ENCODE peak calls at places on chromosomes 3 and 15, in seven cellular contexts. Y is HepG2, E is K562, F is GM12878, B is H1, U is HCT116, X is SK-N-SH. Z is an unnamed sample.

GRCh38 chr3:178385280-178385952 is 150.8 kb upstream of the KCNMB2 start:
- DNase-seq in U (peak), B (peak), X (peak), F (no peak), E (peak), Y (peak), Z (peak)

GRCh38 chr15:33442449-33442848 is 131.7 kb downstream of the RYR3 start:
- DNase-seq in X (no peak), B (no peak), U (no peak), Y (no peak), F (no peak), E (no peak), Z (no peak)

GRCh38 chr3:110568246-110568645 is 503.4 kb upstream of the NECTIN3 start:
- DNase-seq in F (no peak), Y (no peak), E (no peak), X (no peak), U (peak), B (no peak), Z (no peak)

GRCh38 chr3:48660800-48661400 is 1.8 kb downstream of the CELSR3 start:
- DNase-seq in E (no peak), Y (no peak), B (no peak), F (no peak), X (no peak), U (no peak), Z (no peak)

GRCh38 chr3:5304789-5305680 is 117.5 kb downstream of the EDEM1 start:
- DNase-seq in B (peak), E (peak), Y (peak), X (peak), F (no peak), U (peak), Z (peak)

GRCh38 chr3:43959498-43960447 is 269.0 kb downstream of the ABHD5 start:
- DNase-seq in E (no peak), B (no peak), F (no peak), U (no peak), Y (no peak), X (no peak), Z (no peak)

GRCh38 chr3:126294211-126294801 is 62.9 kb downstream of the KLF15 start:
- DNase-seq in X (no peak), F (no peak), Y (no peak), U (no peak), B (no peak), E (no peak), Z (no peak)

GRCh38 chr15:80844011-80844732 is 65.0 kb downstream of the CEMIP start:
- DNase-seq in Y (peak), B (no peak), F (no peak), E (no peak), X (no peak), U (no peak), Z (no peak)

GRCh38 chr15:63783441-63783840 is 50.3 kb downstream of the HERC1 start:
- DNase-seq in F (no peak), U (no peak), B (no peak), Y (no peak), X (no peak), E (no peak), Z (no peak)

DNA sequence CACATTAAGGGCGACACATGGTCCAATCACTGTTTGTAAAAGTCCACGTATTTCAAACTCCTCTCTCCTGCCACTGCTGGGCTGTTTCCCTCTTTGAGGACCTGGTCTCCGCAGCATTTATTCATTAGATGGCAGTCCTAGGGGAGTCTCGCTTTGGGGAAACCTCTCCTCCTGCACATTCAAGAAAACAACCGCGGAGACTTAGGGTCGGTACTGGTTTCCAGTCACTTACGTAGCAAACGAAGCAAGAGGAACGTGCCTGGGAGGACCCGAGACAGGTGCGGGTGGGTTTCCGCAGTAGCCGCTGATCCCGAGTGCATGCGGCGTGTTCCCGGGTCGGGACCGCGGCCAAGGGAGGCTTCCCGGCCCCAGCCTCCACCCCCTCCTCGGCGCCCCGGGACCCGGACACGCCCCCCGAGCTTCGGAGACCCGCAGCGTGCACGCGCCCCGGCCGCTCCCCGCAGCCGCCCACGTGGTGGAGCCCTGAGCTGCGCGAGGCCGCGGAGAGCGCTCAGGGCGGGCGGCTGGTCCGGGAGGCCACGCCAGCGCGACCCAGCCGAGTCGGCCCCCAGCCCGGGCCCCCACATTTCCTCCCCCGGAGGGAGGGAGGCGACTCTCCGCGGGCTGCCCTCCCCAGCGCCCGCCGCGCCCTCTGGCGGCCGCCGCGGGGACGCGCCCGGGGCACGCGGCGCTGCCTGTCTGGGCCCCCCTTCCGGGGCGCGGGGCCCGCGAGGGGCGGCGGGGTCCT is 1.1 kb upstream of the IGF1R start:
- DNase-seq in E (peak), X (peak), B (peak), F (no peak), U (peak), Y (peak), Z (peak)
- TF ChIP-seq JUND in E (no peak), X (no peak), B (no peak), F (no peak), U (no peak), Y (no peak), Z (no peak)

GRCh38 chr3:120153294-120153693 is 59.0 kb upstream of the GSK3B start:
- DNase-seq in B (no peak), X (no peak), Y (no peak), F (no peak), U (no peak), E (no peak), Z (peak)

GRCh38 chr3:120148187-120148954 is 54.1 kb upstream of the GSK3B start:
- DNase-seq in F (no peak), E (no peak), U (no peak), X (no peak), B (no peak), Y (no peak), Z (no peak)

GRCh38 chr3:120155108-120155507 is 60.9 kb upstream of the GSK3B start:
- DNase-seq in U (no peak), Y (no peak), E (no peak), F (no peak), X (no peak), B (no peak), Z (no peak)

GRCh38 chr3:120147072-120147871 is 53.0 kb upstream of the GSK3B start:
- DNase-seq in X (no peak), Y (peak), B (no peak), U (no peak), F (no peak), E (no peak), Z (peak)

DNA sequence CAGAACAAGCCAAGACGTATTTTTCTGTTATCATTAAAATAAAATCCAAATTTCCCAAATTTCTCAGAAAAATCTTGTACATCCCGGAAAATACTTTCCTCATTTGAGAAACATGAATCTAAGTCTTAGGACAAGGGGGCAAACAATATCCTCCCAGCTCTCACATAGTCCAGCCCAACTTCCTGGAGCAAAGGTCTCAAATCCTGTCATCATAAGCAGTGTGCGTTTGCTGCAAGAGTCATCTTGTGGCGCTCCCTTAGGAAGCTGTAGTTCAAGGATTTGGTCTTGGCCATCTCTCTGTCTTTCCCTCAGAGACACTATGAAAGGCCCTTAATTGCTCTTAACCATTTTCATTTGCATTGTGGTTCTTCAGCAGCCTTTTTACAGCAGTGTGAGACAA is 57.5 kb upstream of the GSK3B start:
- DNase-seq in X (no peak), U (no peak), F (no peak), B (no peak), Y (no peak), E (no peak), Z (no peak)
- TF ChIP-seq JUND in X (no peak), U (no peak), F (no peak), B (no peak), Y (no peak), E (no peak), Z (no peak)

GRCh38 chr15:88843334-88843733 is 40.1 kb downstream of the ACAN start:
- DNase-seq in X (no peak), U (no peak), B (no peak), F (no peak), E (no peak), Y (no peak), Z (no peak)

GRCh38 chr15:88839961-88840360 is 36.7 kb downstream of the ACAN start:
- DNase-seq in F (no peak), U (no peak), X (no peak), Y (no peak), E (no peak), B (no peak), Z (no peak)

GRCh38 chr15:88842156-88842555 is 38.9 kb downstream of the ACAN start:
- DNase-seq in X (no peak), E (no peak), F (no peak), B (no peak), Y (no peak), U (no peak), Z (no peak)

GRCh38 chr15:88839146-88839545 is 35.9 kb downstream of the ACAN start:
- DNase-seq in F (no peak), X (no peak), U (no peak), B (no peak), Y (no peak), E (no peak), Z (no peak)

DNA sequence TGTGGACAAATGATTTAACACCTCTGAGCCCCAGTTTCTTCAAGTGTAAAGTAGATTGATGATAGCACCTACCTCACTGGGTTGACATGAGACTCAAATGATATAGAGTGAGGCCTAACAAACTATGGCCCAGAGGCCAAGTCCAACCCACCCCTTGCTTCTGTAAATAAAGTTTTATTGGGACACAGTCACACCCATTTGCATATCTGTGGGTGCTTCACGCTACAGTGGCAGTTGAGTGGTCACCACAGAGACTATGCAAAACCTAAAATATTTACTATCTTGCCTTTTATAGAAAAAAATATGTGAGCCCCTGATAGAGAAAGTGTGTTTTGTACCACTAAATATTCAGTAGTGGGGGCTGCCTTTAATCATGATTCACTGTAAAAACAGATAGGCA is 38.0 kb downstream of the ACAN start:
- DNase-seq in F (no peak), Y (no peak), X (no peak), U (no peak), B (no peak), E (no peak), Z (no peak)
- TF ChIP-seq JUND in F (no peak), Y (no peak), X (no peak), U (no peak), B (no peak), E (no peak), Z (no peak)

GRCh38 chr3:129943020-129943419 is 31.5 kb upstream of the TRH start:
- DNase-seq in U (no peak), Y (no peak), B (no peak), X (no peak), F (no peak), E (no peak), Z (no peak)

GRCh38 chr3:129944709-129945108 is 29.8 kb upstream of the TRH start:
- DNase-seq in U (no peak), F (no peak), E (no peak), Y (no peak), X (no peak), B (no peak), Z (no peak)

GRCh38 chr3:129938140-129938930 is 36.2 kb upstream of the TRH start:
- DNase-seq in X (no peak), F (no peak), B (no peak), Y (no peak), E (no peak), U (no peak), Z (no peak)

GRCh38 chr3:129940086-129940485 is 34.4 kb upstream of the TRH start:
- DNase-seq in F (no peak), E (no peak), X (no peak), Y (no peak), U (no peak), B (no peak), Z (no peak)

GRCh38 chr3:129942296-129942695 is 32.2 kb upstream of the TRH start:
- DNase-seq in U (peak), B (peak), X (peak), Y (peak), E (peak), F (no peak), Z (peak)
- TF ChIP-seq JUND in U (no peak), B (no peak), X (no peak), Y (no peak), E (no peak), F (no peak), Z (no peak)

GRCh38 chr3:128274837-128275236 is 121.6 kb downstream of the EEFSEC start:
- DNase-seq in Y (no peak), U (no peak), F (no peak), E (no peak), X (no peak), B (peak), Z (no peak)
- TF ChIP-seq JUND in Y (no peak), U (no peak), F (no peak), E (no peak), X (peak), B (no peak), Z (no peak)

GRCh38 chr3:45170071-45170470 is 23.9 kb upstream of the CDCP1 start:
- DNase-seq in Y (no peak), E (no peak), X (no peak), F (no peak), B (no peak), U (no peak), Z (no peak)
- TF ChIP-seq JUND in Y (no peak), E (no peak), X (no peak), F (no peak), B (no peak), U (no peak), Z (no peak)

DNA sequence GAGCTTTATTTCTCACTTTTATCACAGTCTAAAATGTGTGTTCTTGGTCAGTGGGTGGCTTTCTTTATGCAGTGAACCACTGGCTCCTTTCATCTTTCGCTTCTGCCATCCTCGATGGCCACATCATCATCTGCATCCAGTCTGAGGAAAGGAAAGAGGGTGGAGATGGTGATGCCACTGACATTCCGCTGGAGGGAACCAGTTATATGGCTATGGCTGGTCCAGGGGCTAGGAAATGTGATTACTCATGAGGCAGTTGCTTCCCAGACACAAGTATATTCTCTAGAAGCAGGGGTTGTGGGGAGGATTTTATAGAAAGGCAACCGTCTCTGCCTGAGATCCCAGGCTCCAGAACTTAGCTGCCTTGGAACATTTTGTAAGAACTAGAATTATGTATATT is 246.7 kb upstream of the AZI2 start:
- DNase-seq in X (no peak), B (no peak), U (no peak), Y (no peak), E (no peak), F (no peak), Z (no peak)
- TF ChIP-seq JUND in X (no peak), B (no peak), U (no peak), Y (no peak), E (no peak), F (no peak), Z (no peak)

Z was measured in T47D.